ENCODE peak calls at places on chromosome 15, in eight cellular contexts. One of them, this sample, is unnamed.

GRCh38 chr15:77784361-77785292 is 151.9 kb upstream of the LINGO1 start:
- DNase-seq in NCI-H1092 treated with DMSO at 0.1 percent for 48 hours: no peak
- DNase-seq in kidney glomerular epithelial cell: no peak
- DNase-seq in stromal cell of bone marrow: peak
- DNase-seq in NAMALWA: peak
- DNase-seq in putamen: no peak
- DNase-seq in COR-L47: peak
- DNase-seq in IMR-90: no peak
- DNase-seq in this sample: no peak

GRCh38 chr15:66285462-66286280 is 7.7 kb upstream of the DIS3L start:
- DNase-seq in NCI-H1092 treated with DMSO at 0.1 percent for 48 hours: no peak
- DNase-seq in kidney glomerular epithelial cell: no peak
- DNase-seq in stromal cell of bone marrow: no peak
- DNase-seq in NAMALWA: no peak
- DNase-seq in putamen: no peak
- DNase-seq in COR-L47: no peak
- DNase-seq in IMR-90: no peak
- DNase-seq in this sample: no peak

GRCh38 chr15:56307180-56307579 is 58.0 kb upstream of the TEX9 start:
- DNase-seq in NCI-H1092 treated with DMSO at 0.1 percent for 48 hours: peak
- DNase-seq in kidney glomerular epithelial cell: no peak
- DNase-seq in stromal cell of bone marrow: no peak
- DNase-seq in NAMALWA: no peak
- DNase-seq in putamen: no peak
- DNase-seq in COR-L47: peak
- DNase-seq in IMR-90: no peak
- DNase-seq in this sample: no peak

GRCh38 chr15:73602444-73602843 is 30.7 kb downstream of the NPTN start:
- DNase-seq in NCI-H1092 treated with DMSO at 0.1 percent for 48 hours: no peak
- DNase-seq in kidney glomerular epithelial cell: no peak
- DNase-seq in stromal cell of bone marrow: no peak
- DNase-seq in NAMALWA: no peak
- DNase-seq in putamen: no peak
- DNase-seq in COR-L47: no peak
- DNase-seq in IMR-90: no peak
- DNase-seq in this sample: no peak

GRCh38 chr15:64532921-64533320 is 72.5 kb downstream of the ZNF609 start:
- DNase-seq in NCI-H1092 treated with DMSO at 0.1 percent for 48 hours: no peak
- DNase-seq in kidney glomerular epithelial cell: no peak
- DNase-seq in stromal cell of bone marrow: no peak
- DNase-seq in NAMALWA: no peak
- DNase-seq in putamen: no peak
- DNase-seq in COR-L47: no peak
- DNase-seq in IMR-90: no peak
- DNase-seq in this sample: no peak

GRCh38 chr15:76588811-76589747 is 252.5 kb downstream of the ISL2 start:
- DNase-seq in NCI-H1092 treated with DMSO at 0.1 percent for 48 hours: no peak
- DNase-seq in kidney glomerular epithelial cell: no peak
- DNase-seq in stromal cell of bone marrow: no peak
- DNase-seq in NAMALWA: peak
- DNase-seq in putamen: no peak
- DNase-seq in COR-L47: no peak
- DNase-seq in IMR-90: no peak
- DNase-seq in this sample: no peak

GRCh38 chr15:101126618-101127502 is 125.0 kb downstream of the CHSY1 start:
- DNase-seq in NCI-H1092 treated with DMSO at 0.1 percent for 48 hours: no peak
- DNase-seq in kidney glomerular epithelial cell: no peak
- DNase-seq in stromal cell of bone marrow: peak
- DNase-seq in NAMALWA: no peak
- DNase-seq in putamen: no peak
- DNase-seq in COR-L47: no peak
- DNase-seq in IMR-90: peak
- DNase-seq in this sample: no peak

GRCh38 chr15:81744364-81744763 is 301.5 kb downstream of the MEX3B start:
- DNase-seq in NCI-H1092 treated with DMSO at 0.1 percent for 48 hours: no peak
- DNase-seq in kidney glomerular epithelial cell: no peak
- DNase-seq in stromal cell of bone marrow: no peak
- DNase-seq in NAMALWA: no peak
- DNase-seq in putamen: no peak
- DNase-seq in COR-L47: no peak
- DNase-seq in IMR-90: no peak
- DNase-seq in this sample: no peak

GRCh38 chr15:67945951-67946700 is 106.3 kb upstream of the RNU6-1 start:
- DNase-seq in NCI-H1092 treated with DMSO at 0.1 percent for 48 hours: no peak
- DNase-seq in kidney glomerular epithelial cell: no peak
- DNase-seq in stromal cell of bone marrow: no peak
- DNase-seq in NAMALWA: no peak
- DNase-seq in putamen: peak
- DNase-seq in COR-L47: no peak
- DNase-seq in IMR-90: peak
- DNase-seq in this sample: no peak

GRCh38 chr15:67979281-67979680 is 74.8 kb upstream of the PIAS1 start:
- DNase-seq in NCI-H1092 treated with DMSO at 0.1 percent for 48 hours: no peak
- DNase-seq in kidney glomerular epithelial cell: no peak
- DNase-seq in stromal cell of bone marrow: no peak
- DNase-seq in NAMALWA: no peak
- DNase-seq in putamen: no peak
- DNase-seq in COR-L47: no peak
- DNase-seq in IMR-90: no peak
- DNase-seq in this sample: no peak

GRCh38 chr15:90716317-90716975 is 700 bp upstream of the BLM start:
- DNase-seq in NCI-H1092 treated with DMSO at 0.1 percent for 48 hours: no peak
- DNase-seq in kidney glomerular epithelial cell: peak
- DNase-seq in stromal cell of bone marrow: peak
- DNase-seq in NAMALWA: peak
- DNase-seq in putamen: no peak
- DNase-seq in COR-L47: no peak
- DNase-seq in IMR-90: peak
- DNase-seq in this sample: no peak

GRCh38 chr15:31270767-31271166 is 55.9 kb upstream of the KLF13 start:
- DNase-seq in NCI-H1092 treated with DMSO at 0.1 percent for 48 hours: no peak
- DNase-seq in kidney glomerular epithelial cell: no peak
- DNase-seq in stromal cell of bone marrow: no peak
- DNase-seq in NAMALWA: peak
- DNase-seq in putamen: no peak
- DNase-seq in COR-L47: no peak
- DNase-seq in IMR-90: no peak
- DNase-seq in this sample: no peak

GRCh38 chr15:92273732-92274131 is 119.9 kb upstream of the ST8SIA2 start:
- DNase-seq in NCI-H1092 treated with DMSO at 0.1 percent for 48 hours: no peak
- DNase-seq in kidney glomerular epithelial cell: no peak
- DNase-seq in stromal cell of bone marrow: no peak
- DNase-seq in NAMALWA: peak
- DNase-seq in putamen: no peak
- DNase-seq in COR-L47: no peak
- DNase-seq in IMR-90: no peak
- DNase-seq in this sample: no peak

GRCh38 chr15:95086543-95087252 is 855.3 kb downstream of the MCTP2 start:
- DNase-seq in NCI-H1092 treated with DMSO at 0.1 percent for 48 hours: no peak
- DNase-seq in kidney glomerular epithelial cell: peak
- DNase-seq in stromal cell of bone marrow: peak
- DNase-seq in NAMALWA: no peak
- DNase-seq in putamen: no peak
- DNase-seq in COR-L47: no peak
- DNase-seq in IMR-90: peak
- DNase-seq in this sample: no peak

GRCh38 chr15:58487724-58488120 is 55.9 kb downstream of the LIPC start:
- DNase-seq in NCI-H1092 treated with DMSO at 0.1 percent for 48 hours: no peak
- DNase-seq in kidney glomerular epithelial cell: no peak
- DNase-seq in stromal cell of bone marrow: no peak
- DNase-seq in NAMALWA: no peak
- DNase-seq in putamen: no peak
- DNase-seq in COR-L47: no peak
- DNase-seq in IMR-90: no peak
- DNase-seq in this sample: no peak

GRCh38 chr15:65066001-65066634 is 1.7 kb downstream of the RASL12 start:
- DNase-seq in NCI-H1092 treated with DMSO at 0.1 percent for 48 hours: no peak
- DNase-seq in kidney glomerular epithelial cell: peak
- DNase-seq in stromal cell of bone marrow: no peak
- DNase-seq in NAMALWA: no peak
- DNase-seq in putamen: no peak
- DNase-seq in COR-L47: no peak
- DNase-seq in IMR-90: peak
- DNase-seq in this sample: no peak

GRCh38 chr15:43954181-43954621 is 127.4 kb downstream of the WDR76 start:
- DNase-seq in NCI-H1092 treated with DMSO at 0.1 percent for 48 hours: no peak
- DNase-seq in kidney glomerular epithelial cell: no peak
- DNase-seq in stromal cell of bone marrow: no peak
- DNase-seq in NAMALWA: no peak
- DNase-seq in putamen: no peak
- DNase-seq in COR-L47: no peak
- DNase-seq in IMR-90: peak
- DNase-seq in this sample: no peak

GRCh38 chr15:71011503-71012155 is 103.6 kb upstream of the THSD4 start:
- DNase-seq in NCI-H1092 treated with DMSO at 0.1 percent for 48 hours: peak
- DNase-seq in kidney glomerular epithelial cell: peak
- DNase-seq in stromal cell of bone marrow: peak
- DNase-seq in NAMALWA: peak
- DNase-seq in putamen: no peak
- DNase-seq in COR-L47: no peak
- DNase-seq in IMR-90: peak
- DNase-seq in this sample: peak

GRCh38 chr15:65278480-65278879 is 8.2 kb downstream of the PARP16 start:
- DNase-seq in NCI-H1092 treated with DMSO at 0.1 percent for 48 hours: no peak
- DNase-seq in kidney glomerular epithelial cell: no peak
- DNase-seq in stromal cell of bone marrow: no peak
- DNase-seq in NAMALWA: no peak
- DNase-seq in putamen: no peak
- DNase-seq in COR-L47: no peak
- DNase-seq in IMR-90: no peak
- DNase-seq in this sample: no peak

GRCh38 chr15:36331531-36332275 is 247.7 kb upstream of the CDIN1 start:
- DNase-seq in NCI-H1092 treated with DMSO at 0.1 percent for 48 hours: no peak
- DNase-seq in kidney glomerular epithelial cell: no peak
- DNase-seq in stromal cell of bone marrow: no peak
- DNase-seq in NAMALWA: no peak
- DNase-seq in putamen: no peak
- DNase-seq in COR-L47: no peak
- DNase-seq in IMR-90: no peak
- DNase-seq in this sample: no peak

GRCh38 chr15:73564255-73564654 is 68.9 kb downstream of the NPTN start:
- DNase-seq in NCI-H1092 treated with DMSO at 0.1 percent for 48 hours: no peak
- DNase-seq in kidney glomerular epithelial cell: no peak
- DNase-seq in stromal cell of bone marrow: peak
- DNase-seq in NAMALWA: no peak
- DNase-seq in putamen: peak
- DNase-seq in COR-L47: peak
- DNase-seq in IMR-90: peak
- DNase-seq in this sample: peak

GRCh38 chr15:39735120-39735717 is 47.4 kb downstream of the FSIP1 start:
- DNase-seq in NCI-H1092 treated with DMSO at 0.1 percent for 48 hours: no peak
- DNase-seq in kidney glomerular epithelial cell: no peak
- DNase-seq in stromal cell of bone marrow: no peak
- DNase-seq in NAMALWA: no peak
- DNase-seq in putamen: no peak
- DNase-seq in COR-L47: no peak
- DNase-seq in IMR-90: peak
- DNase-seq in this sample: no peak

GRCh38 chr15:79380755-79381499 is 51.2 kb upstream of the MINAR1 start:
- DNase-seq in NCI-H1092 treated with DMSO at 0.1 percent for 48 hours: peak
- DNase-seq in kidney glomerular epithelial cell: peak
- DNase-seq in stromal cell of bone marrow: peak
- DNase-seq in NAMALWA: peak
- DNase-seq in putamen: peak
- DNase-seq in COR-L47: peak
- DNase-seq in IMR-90: peak
- DNase-seq in this sample: peak

GRCh38 chr15:57747206-57747605 is 40.7 kb downstream of the POLR2M start:
- DNase-seq in NCI-H1092 treated with DMSO at 0.1 percent for 48 hours: peak
- DNase-seq in kidney glomerular epithelial cell: no peak
- DNase-seq in stromal cell of bone marrow: no peak
- DNase-seq in NAMALWA: no peak
- DNase-seq in putamen: no peak
- DNase-seq in COR-L47: no peak
- DNase-seq in IMR-90: no peak
- DNase-seq in this sample: no peak

GRCh38 chr15:77014137-77015081 is 19.5 kb downstream of the PSTPIP1 start:
- DNase-seq in NCI-H1092 treated with DMSO at 0.1 percent for 48 hours: no peak
- DNase-seq in kidney glomerular epithelial cell: no peak
- DNase-seq in stromal cell of bone marrow: no peak
- DNase-seq in NAMALWA: no peak
- DNase-seq in putamen: no peak
- DNase-seq in COR-L47: no peak
- DNase-seq in IMR-90: no peak
- DNase-seq in this sample: no peak

GRCh38 chr15:78937132-78937739 is 7.6 kb downstream of the CTSH start:
- DNase-seq in NCI-H1092 treated with DMSO at 0.1 percent for 48 hours: no peak
- DNase-seq in kidney glomerular epithelial cell: no peak
- DNase-seq in stromal cell of bone marrow: no peak
- DNase-seq in NAMALWA: no peak
- DNase-seq in putamen: no peak
- DNase-seq in COR-L47: no peak
- DNase-seq in IMR-90: no peak
- DNase-seq in this sample: no peak

GRCh38 chr15:39582286-39582976 is 1.6 kb downstream of the THBS1 start:
- DNase-seq in NCI-H1092 treated with DMSO at 0.1 percent for 48 hours: no peak
- DNase-seq in kidney glomerular epithelial cell: no peak
- DNase-seq in stromal cell of bone marrow: peak
- DNase-seq in NAMALWA: no peak
- DNase-seq in putamen: no peak
- DNase-seq in COR-L47: no peak
- DNase-seq in IMR-90: peak
- DNase-seq in this sample: no peak

GRCh38 chr15:60589253-60589652 is 110.3 kb upstream of the ICE2 start:
- DNase-seq in NCI-H1092 treated with DMSO at 0.1 percent for 48 hours: no peak
- DNase-seq in kidney glomerular epithelial cell: no peak
- DNase-seq in stromal cell of bone marrow: no peak
- DNase-seq in NAMALWA: no peak
- DNase-seq in putamen: no peak
- DNase-seq in COR-L47: no peak
- DNase-seq in IMR-90: no peak
- DNase-seq in this sample: no peak

GRCh38 chr15:32818758-32819405 is 101.1 kb downstream of the GREM1 start:
- DNase-seq in NCI-H1092 treated with DMSO at 0.1 percent for 48 hours: peak
- DNase-seq in kidney glomerular epithelial cell: peak
- DNase-seq in stromal cell of bone marrow: peak
- DNase-seq in NAMALWA: no peak
- DNase-seq in putamen: no peak
- DNase-seq in COR-L47: no peak
- DNase-seq in IMR-90: peak
- DNase-seq in this sample: peak

GRCh38 chr15:70057931-70058641 is 39.6 kb downstream of the TLE3 start:
- DNase-seq in NCI-H1092 treated with DMSO at 0.1 percent for 48 hours: no peak
- DNase-seq in kidney glomerular epithelial cell: no peak
- DNase-seq in stromal cell of bone marrow: no peak
- DNase-seq in NAMALWA: no peak
- DNase-seq in putamen: no peak
- DNase-seq in COR-L47: no peak
- DNase-seq in IMR-90: no peak
- DNase-seq in this sample: no peak

GRCh38 chr15:38563723-38564519 is 693 bp downstream of the RASGRP1 start:
- DNase-seq in NCI-H1092 treated with DMSO at 0.1 percent for 48 hours: peak
- DNase-seq in kidney glomerular epithelial cell: peak
- DNase-seq in stromal cell of bone marrow: no peak
- DNase-seq in NAMALWA: peak
- DNase-seq in putamen: no peak
- DNase-seq in COR-L47: peak
- DNase-seq in IMR-90: peak
- DNase-seq in this sample: no peak

GRCh38 chr15:78407889-78408640 is 30.0 kb upstream of the IREB2 start:
- DNase-seq in NCI-H1092 treated with DMSO at 0.1 percent for 48 hours: no peak
- DNase-seq in kidney glomerular epithelial cell: no peak
- DNase-seq in stromal cell of bone marrow: no peak
- DNase-seq in NAMALWA: no peak
- DNase-seq in putamen: no peak
- DNase-seq in COR-L47: no peak
- DNase-seq in IMR-90: no peak
- DNase-seq in this sample: no peak

GRCh38 chr15:24621630-24622215 is 53.9 kb upstream of the NPAP1 start:
- DNase-seq in NCI-H1092 treated with DMSO at 0.1 percent for 48 hours: no peak
- DNase-seq in kidney glomerular epithelial cell: no peak
- DNase-seq in stromal cell of bone marrow: no peak
- DNase-seq in NAMALWA: no peak
- DNase-seq in putamen: peak
- DNase-seq in COR-L47: no peak
- DNase-seq in IMR-90: no peak
- DNase-seq in this sample: no peak

GRCh38 chr15:97992831-97993230 is 32.3 kb downstream of the ARRDC4 start:
- DNase-seq in NCI-H1092 treated with DMSO at 0.1 percent for 48 hours: no peak
- DNase-seq in kidney glomerular epithelial cell: no peak
- DNase-seq in stromal cell of bone marrow: no peak
- DNase-seq in NAMALWA: no peak
- DNase-seq in putamen: peak
- DNase-seq in COR-L47: no peak
- DNase-seq in IMR-90: no peak
- DNase-seq in this sample: no peak